ENCODE peak calls at places on chromosomes 7 and 10, in four cellular contexts. W is fibroblast of lung, U is osteocyte, J is smooth muscle cell of the brain vasculature. Y is an unnamed sample.
A peak's percentile ranks its signal among the peaks of the same experiment; 100 is the strongest.

GRCh38 chr7:1033546-1034145 is 10.7 kb upstream of the GPR146 start:
- DNase-seq in W (no peak), U (no peak), J (no peak), Y (no peak)

GRCh38 chr10:78964952-78965633 is 103.7 kb upstream of the ZMIZ1 start:
- DNase-seq in W (peak; percentile 57), U (no peak), J (peak; percentile 28), Y (peak; percentile 98)

GRCh38 chr10:100043344-100043743 is 33.6 kb upstream of the DNMBP start:
- DNase-seq in W (no peak), U (no peak), J (no peak), Y (no peak)

GRCh38 chr7:139035588-139036353 is at the start of gene ZC3HAV1L:
- DNase-seq in W (peak; percentile 70), U (peak; percentile 86), J (no peak), Y (peak; percentile 83)

GRCh38 chr7:105963038-105963667 is at the start of gene CDHR3:
- DNase-seq in W (no peak), U (no peak), J (no peak), Y (peak; percentile 94)

GRCh38 chr7:116441534-116441933 is 58.0 kb upstream of the CAV2 start:
- DNase-seq in W (no peak), U (no peak), J (no peak), Y (no peak)

GRCh38 chr10:73920084-73920483 is 9.2 kb downstream of the PLAU start:
- DNase-seq in W (no peak), U (no peak), J (no peak), Y (no peak)

GRCh38 chr7:152424348-152425108 is 11.3 kb downstream of the KMT2C start:
- DNase-seq in W (no peak), U (peak; percentile 48), J (no peak), Y (no peak)

GRCh38 chr7:88928266-88928665 is 132.7 kb upstream of the TEX47 start:
- DNase-seq in W (no peak), U (no peak), J (no peak), Y (no peak)

GRCh38 chr10:95266674-95267095 is 24.1 kb downstream of the PDLIM1 start:
- DNase-seq in W (peak; percentile 57), U (no peak), J (no peak), Y (no peak)

GRCh38 chr7:114293289-114294012 is 121.2 kb upstream of the FOXP2 start:
- DNase-seq in W (no peak), U (no peak), J (no peak), Y (peak; percentile 71)

GRCh38 chr10:126262971-126263370 is 125.3 kb downstream of the ADAM12 start:
- DNase-seq in W (no peak), U (no peak), J (no peak), Y (peak; percentile 44)

GRCh38 chr7:155965010-155965409 is 152.7 kb upstream of the SHH start:
- DNase-seq in W (no peak), U (no peak), J (no peak), Y (peak; percentile 26)

Y was measured in endodermal cell.